ENCODE peak calls at places on chromosomes 11 and 22, in five cellular contexts. T is IMR-90; D is CD8-positive, alpha-beta memory T cell; A is NT2/D1; Z is PC-3. V is an unnamed sample. For H3K4me1, the result is how much of the 10 kb centered on the place peaks cover.

GRCh38 chr11:18115360-18116127 is 9.7 kb upstream of the SAAL1 start:
- DNase-seq in T (peak), Z (peak), D (peak), A (peak), V (peak)

GRCh38 chr22:31230871-31231621 is 18.9 kb downstream of the LIMK2 start:
- DNase-seq in D (peak), A (no peak), T (peak), Z (peak), V (no peak)

GRCh38 chr22:33418483-33418882 is 360.3 kb upstream of the SYN3 start:
- DNase-seq in T (no peak), A (no peak), D (no peak), Z (no peak), V (no peak)

GRCh38 chr11:3198815-3199214 is 19.8 kb downstream of the MRGPRG start:
- DNase-seq in Z (no peak), A (no peak), T (no peak), D (no peak), V (peak)

GRCh38 chr22:20299736-20300136 is 20.1 kb downstream of the DGCR6L start:
- DNase-seq in A (no peak), Z (peak), D (no peak), T (peak), V (no peak)

GRCh38 chr11:120563698-120564572 is 52.4 kb downstream of the GRIK4 start:
- DNase-seq in T (no peak), A (no peak), Z (no peak), D (no peak), V (no peak)

GRCh38 chr11:1041149-1041467 is 4.6 kb upstream of the MUC6 start:
- DNase-seq in Z (no peak), T (no peak), A (no peak), D (no peak), V (no peak)

GRCh38 chr11:14703731-14704130 is 60.1 kb downstream of the PDE3B start:
- DNase-seq in A (no peak), Z (no peak), D (no peak), T (no peak), V (no peak)

GRCh38 chr11:81840375-81840774 is 893.3 kb downstream of the FAM181B start:
- DNase-seq in D (no peak), T (no peak), A (no peak), Z (no peak), V (no peak)

GRCh38 chr11:114160884-114161283 is 101.4 kb downstream of the ZBTB16 start:
- DNase-seq in Z (no peak), A (no peak), T (no peak), D (no peak), V (no peak)

GRCh38 chr11:8342821-8343681 is 79.4 kb upstream of the LMO1 start:
- DNase-seq in A (no peak), D (no peak), Z (peak), T (no peak), V (no peak)

GRCh38 chr11:78419327-78419726 is 1.7 kb upstream of the GAB2 start:
- DNase-seq in D (no peak), A (no peak), T (peak), Z (peak), V (no peak)

GRCh38 chr11:33182246-33182878 is 21.1 kb upstream of the CSTF3 start:
- DNase-seq in T (no peak), D (no peak), A (no peak), Z (no peak), V (no peak)

GRCh38 chr11:40885257-40885947 is 574.0 kb downstream of the LRRC4C start:
- DNase-seq in Z (peak), A (no peak), D (no peak), T (no peak), V (no peak)

GRCh38 chr11:128857341-128857740 is 9.8 kb downstream of the KCNJ1 start:
- DNase-seq in D (no peak), T (no peak), Z (no peak), A (no peak), V (no peak)

GRCh38 chr11:119901657-119902577 is 172.9 kb upstream of the NECTIN1 start:
- DNase-seq in Z (no peak), T (no peak), D (no peak), A (no peak), V (no peak)

GRCh38 chr11:91749231-91749630 is 475.4 kb upstream of the FAT3 start:
- DNase-seq in A (no peak), T (no peak), Z (peak), D (no peak), V (no peak)

GRCh38 chr22:47539374-47539773 is 776.9 kb downstream of the TBC1D22A start:
- DNase-seq in A (no peak), Z (no peak), D (no peak), T (no peak), V (no peak)

GRCh38 chr22:19117111-19117512 is 5.1 kb downstream of the DGCR2 start:
- DNase-seq in T (no peak), D (no peak), Z (no peak), A (no peak), V (no peak)

GRCh38 chr11:69292221-69292648 is 1.7 kb upstream of the MYEOV start:
- DNase-seq in T (no peak), Z (peak), D (peak), A (peak), V (no peak)

GRCh38 chr22:30079952-30080533 is at the start of gene HORMAD2:
- DNase-seq in A (peak), T (no peak), Z (no peak), D (no peak), V (no peak)

GRCh38 chr11:29321293-29322132 is 695.3 kb downstream of the KCNA4 start:
- DNase-seq in T (peak), D (no peak), Z (peak), A (no peak), V (no peak)

GRCh38 chr22:47397673-47398072 is 635.2 kb downstream of the TBC1D22A start:
- DNase-seq in T (no peak), Z (no peak), A (no peak), D (no peak), V (no peak)

GRCh38 chr11:44333271-44334218 is 23.6 kb upstream of the ALX4 start:
- DNase-seq in D (no peak), Z (no peak), T (peak), A (no peak), V (no peak)

GRCh38 chr11:118620529-118621070 is 13.2 kb downstream of the PHLDB1 start:
- DNase-seq in D (no peak), Z (no peak), A (no peak), T (no peak), V (no peak)

GRCh38 chr11:118619444-118620205 is 12.2 kb downstream of the PHLDB1 start:
- DNase-seq in T (peak), D (no peak), Z (peak), A (no peak), V (no peak)

GRCh38 chr11:118618991-118619375 is 11.6 kb downstream of the PHLDB1 start:
- DNase-seq in A (no peak), D (no peak), T (peak), Z (no peak), V (no peak)

GRCh38 chr11:118615996-118616395 is 8.6 kb downstream of the PHLDB1 start:
- DNase-seq in T (no peak), D (no peak), A (no peak), Z (no peak), V (no peak)

DNA sequence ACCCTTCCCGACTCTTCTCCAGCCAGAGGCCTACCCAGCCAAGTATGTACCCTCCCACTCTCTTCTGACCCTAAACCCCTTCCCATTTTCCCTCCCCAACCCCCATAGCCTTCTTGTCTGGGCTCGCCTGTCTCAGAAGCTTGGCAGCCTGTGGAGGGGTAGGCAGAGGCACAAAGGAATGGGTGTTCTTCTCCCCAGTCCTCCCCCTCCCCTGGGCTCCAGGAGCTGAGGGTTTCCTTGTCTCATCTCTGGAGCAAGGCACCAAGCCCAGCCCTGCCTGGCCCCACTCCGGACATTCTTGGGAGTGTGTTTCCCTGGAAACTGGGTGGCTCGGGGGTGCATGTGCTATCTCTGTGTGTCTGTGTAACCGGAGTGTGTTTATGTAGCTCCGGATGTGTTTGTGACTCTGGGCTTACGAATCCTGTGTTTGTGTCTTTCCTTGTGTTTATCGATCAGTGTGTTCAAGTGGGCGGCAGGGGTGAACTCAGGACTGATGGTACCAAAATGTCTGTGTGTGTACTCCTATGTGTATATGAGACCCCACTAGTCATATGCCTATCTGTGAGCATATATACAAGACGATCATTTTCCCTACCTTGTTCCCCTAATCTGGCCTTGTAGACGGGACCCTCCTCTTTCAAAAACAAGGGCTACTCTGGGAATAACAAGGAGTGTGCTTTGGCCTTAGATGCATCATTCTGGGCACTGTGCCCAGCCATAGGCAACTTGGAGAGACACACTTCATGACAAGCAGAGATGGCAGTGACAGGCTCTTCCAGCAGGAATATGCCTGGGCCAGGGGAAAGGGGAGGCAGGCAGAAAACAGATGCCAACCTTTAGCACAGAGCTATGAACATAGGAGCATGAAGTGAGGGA is 10.9 kb downstream of the PHLDB1 start:
- DNase-seq in T (peak), D (no peak), Z (peak), A (no peak), V (no peak)
- H3K4me1 ChIP-seq in T (under half), D (under half), Z (under half), A (under half), V (under half)

GRCh38 chr11:126392638-126393023 is 37.1 kb downstream of the ST3GAL4 start:
- DNase-seq in A (no peak), T (no peak), Z (no peak), D (no peak), V (no peak)
- H3K4me1 ChIP-seq in A (under half), T (under half), Z (under half), D (under half), V (under half)

DNA sequence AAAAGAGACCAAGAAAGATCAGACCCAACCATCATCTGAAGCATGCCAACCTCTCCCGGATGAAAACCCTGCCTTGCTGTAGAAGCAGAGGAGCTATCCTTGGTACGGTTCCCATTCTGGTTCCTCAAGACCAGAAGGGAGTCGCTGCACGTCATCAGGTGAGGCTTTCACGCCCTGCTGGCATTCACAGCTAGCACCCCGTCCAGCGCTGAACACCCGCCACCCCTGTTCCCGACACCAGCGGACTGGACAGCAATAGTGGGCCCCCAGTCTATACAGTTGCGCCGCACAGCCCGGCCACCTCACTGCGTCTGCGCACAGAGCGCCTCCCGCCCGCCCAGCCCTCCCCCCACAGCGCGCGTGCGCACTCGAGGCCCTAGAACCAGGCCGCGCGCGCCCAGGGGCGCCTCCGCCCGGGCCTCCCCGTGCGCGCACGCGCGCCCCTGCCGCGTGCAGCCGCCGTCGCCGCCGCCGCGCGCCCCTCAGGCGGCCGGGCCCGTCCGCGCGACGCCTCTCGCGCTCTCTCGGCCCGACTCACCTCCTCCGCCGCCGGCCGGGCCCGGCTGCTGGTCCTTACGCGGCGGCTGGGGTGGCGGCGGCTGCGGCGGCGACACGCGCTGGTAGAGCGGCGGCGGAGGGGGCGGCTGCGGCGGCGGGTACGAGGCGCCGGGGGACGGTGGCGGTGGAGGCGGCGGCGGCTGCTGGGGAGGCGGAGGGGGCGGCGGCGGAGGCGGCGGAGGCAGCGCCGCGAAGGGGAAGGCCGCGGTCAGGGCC is 706 bp downstream of the SF1 start:
- DNase-seq in D (peak), A (peak), T (peak), Z (peak), V (peak)
- H3K4me1 ChIP-seq in D (half or more), A (under half), T (under half), Z (under half), V (under half)

GRCh38 chr11:9701799-9702198 is 37.9 kb downstream of the SWAP70 start:
- DNase-seq in A (no peak), Z (no peak), T (no peak), D (peak), V (no peak)
- H3K4me1 ChIP-seq in A (under half), Z (under half), T (under half), D (under half), V (under half)

DNA sequence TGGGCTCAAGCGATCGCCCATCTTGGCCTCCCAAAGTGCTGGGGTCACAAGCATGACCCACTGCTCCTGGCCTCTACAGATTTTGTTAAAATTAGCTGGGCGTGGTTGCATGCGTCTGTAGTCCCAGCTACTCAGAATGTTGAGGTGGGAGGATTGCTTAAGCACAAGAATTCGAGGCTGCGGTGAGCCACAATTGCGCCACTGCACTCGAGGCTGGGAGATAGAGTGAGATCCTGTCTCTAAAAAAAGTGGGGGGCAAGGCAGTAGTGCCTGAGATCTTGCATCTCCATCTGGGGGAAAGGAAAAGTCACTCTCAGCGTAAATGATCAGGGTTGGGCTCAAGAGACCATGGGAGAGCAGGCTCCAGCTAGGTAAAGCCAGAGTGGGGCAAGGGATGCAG is 10.5 kb upstream of the DGKZ start:
- DNase-seq in Z (no peak), A (no peak), D (no peak), T (no peak), V (no peak)
- H3K4me1 ChIP-seq in Z (under half), A (half or more), D (half or more), T (under half), V (under half)

DNA sequence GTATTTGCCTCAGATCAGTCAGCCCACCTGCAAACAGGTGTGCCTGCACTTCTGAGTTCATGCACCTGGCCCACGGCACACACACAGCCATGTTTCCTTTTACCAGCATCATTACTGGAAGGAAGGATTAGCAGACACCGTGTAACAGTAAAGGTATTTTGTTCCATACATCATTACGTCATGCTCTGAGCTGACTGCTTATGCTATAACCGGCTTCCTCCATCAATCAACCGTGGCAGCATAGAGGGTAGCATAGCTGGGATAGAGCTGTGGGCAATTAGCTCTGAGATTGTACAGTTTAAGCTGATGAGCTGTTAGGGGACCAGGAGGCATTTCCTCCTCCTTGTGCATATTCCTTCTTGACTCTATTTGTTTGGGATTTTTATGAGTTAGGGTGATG is 102.4 kb downstream of the ME3 start:
- DNase-seq in Z (no peak), T (peak), A (no peak), D (no peak), V (no peak)
- H3K4me1 ChIP-seq in Z (under half), T (under half), A (under half), D (under half), V (under half)

GRCh38 chr11:122695076-122695620 is 39.6 kb downstream of the UBASH3B start:
- DNase-seq in T (no peak), A (no peak), D (no peak), Z (no peak), V (no peak)

GRCh38 chr11:122698390-122698789 is 42.9 kb downstream of the UBASH3B start:
- DNase-seq in T (no peak), Z (no peak), D (no peak), A (no peak), V (no peak)

GRCh38 chr11:122696662-122697061 is 41.1 kb downstream of the UBASH3B start:
- DNase-seq in T (no peak), Z (no peak), A (no peak), D (peak), V (no peak)

GRCh38 chr11:122700676-122701075 is 45.2 kb downstream of the UBASH3B start:
- DNase-seq in D (no peak), A (no peak), T (no peak), Z (no peak), V (no peak)

GRCh38 chr11:122697636-122698167 is 42.2 kb downstream of the UBASH3B start:
- DNase-seq in D (peak), A (no peak), T (peak), Z (peak), V (no peak)
- H3K4me1 ChIP-seq in D (half or more), A (under half), T (under half), Z (under half), V (under half)

GRCh38 chr22:38264322-38264843 is 8.4 kb downstream of the TMEM184B start:
- DNase-seq in A (no peak), T (no peak), D (no peak), Z (no peak), V (no peak)
- H3K4me1 ChIP-seq in A (under half), T (under half), D (under half), Z (under half), V (under half)

GRCh38 chr22:24503851-24504170 is 8.7 kb downstream of the UPB1 start:
- DNase-seq in Z (no peak), D (no peak), A (no peak), T (no peak), V (no peak)
- H3K4me1 ChIP-seq in Z (under half), D (under half), A (under half), T (under half), V (under half)

DNA sequence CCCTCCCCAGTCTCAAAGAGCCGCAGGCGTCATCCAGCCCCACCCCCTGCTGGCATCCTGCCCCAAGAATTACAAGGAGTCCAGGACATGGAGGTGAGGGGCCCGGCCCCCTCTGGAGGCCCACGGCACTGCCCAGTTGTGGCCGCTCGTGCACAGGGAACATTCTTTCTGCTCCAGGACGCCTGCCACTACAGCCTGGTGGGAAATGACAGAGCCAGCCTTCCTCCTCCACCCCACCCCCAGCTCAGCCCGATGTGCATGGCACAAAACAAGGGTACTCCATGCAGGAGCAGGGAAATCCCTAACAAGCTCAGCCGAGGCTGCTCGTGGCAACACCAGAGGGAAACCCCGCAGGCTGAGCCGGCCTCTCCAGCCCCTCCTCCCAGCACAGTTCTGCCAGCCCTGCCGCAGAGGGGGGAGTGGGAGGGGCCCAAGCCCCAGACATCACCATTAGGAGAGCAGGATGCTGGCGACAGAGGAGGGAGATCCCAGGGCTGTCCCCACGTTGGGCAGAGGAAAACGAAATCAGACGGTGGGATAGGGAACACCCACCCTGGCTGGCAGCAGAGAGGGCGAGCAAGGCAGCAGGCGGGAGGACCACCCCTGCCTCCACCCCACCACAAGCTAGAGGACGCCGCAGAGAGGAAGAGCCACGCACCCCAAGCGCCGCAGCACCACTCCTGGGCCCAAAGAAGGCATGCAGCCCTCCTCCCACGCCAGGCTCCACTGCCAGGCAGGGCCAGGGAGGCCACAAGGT is 10.0 kb downstream of the IGSF9B start:
- DNase-seq in T (no peak), D (peak), A (no peak), Z (no peak), V (no peak)
- H3K4me1 ChIP-seq in T (under half), D (half or more), A (under half), Z (under half), V (under half)